ENCODE peak calls at places on chromosomes 16 and 17, in eight cellular contexts. D is thyroid gland; P is IMR-90; L is CD8-positive, alpha-beta T cell; W is cardiac muscle cell; U is epithelial cell of esophagus; F is prostate gland; T is mesothelial cell of epicardium. Y is an unnamed sample.

GRCh38 chr16:64469906-64470702 is 651.8 kb downstream of the CDH11 start:
- DNase-seq in P (no peak), L (no peak), U (peak; percentile 73), W (peak; percentile 22), F (no peak), T (no peak), D (peak; percentile 25), Y (no peak)

GRCh38 chr16:67647111-67647651 is 2.2 kb downstream of the CARMIL2 start:
- DNase-seq in W (no peak), U (peak; percentile 58), P (no peak), L (no peak), D (no peak), F (no peak), T (no peak), Y (no peak)

GRCh38 chr17:73549841-73550430 is 94.3 kb downstream of the SDK2 start:
- DNase-seq in L (no peak), W (no peak), D (no peak), T (no peak), P (no peak), F (no peak), U (no peak), Y (no peak)

GRCh38 chr17:21425736-21426135 is 49.6 kb downstream of the KCNJ12 start:
- DNase-seq in F (no peak), U (peak; percentile 39), D (no peak), P (peak; percentile 38), W (no peak), T (no peak), L (no peak), Y (no peak)

GRCh38 chr17:78112508-78113471 is 15.8 kb downstream of the TMC6 start:
- DNase-seq in F (peak; percentile 50), T (peak; percentile 65), U (peak; percentile 56), W (peak; percentile 63), D (peak; percentile 69), P (peak; percentile 13), L (peak; percentile 65), Y (no peak)

GRCh38 chr16:6081320-6081976 is 983.9 kb upstream of the EEF2KMT start:
- DNase-seq in F (no peak), U (peak; percentile 25), W (no peak), P (no peak), L (no peak), T (no peak), D (no peak), Y (no peak)

GRCh38 chr16:72845322-72846020 is 202.5 kb downstream of the ZFHX3 start:
- DNase-seq in L (no peak), F (no peak), P (no peak), U (no peak), T (no peak), D (no peak), W (no peak), Y (no peak)

GRCh38 chr16:10256855-10257641 is 74.8 kb upstream of the GRIN2A start:
- DNase-seq in F (no peak), L (peak; percentile 43), U (peak; percentile 35), D (peak; percentile 52), T (no peak), P (no peak), W (peak; percentile 54), Y (no peak)

GRCh38 chr17:55607736-55608341 is 96.6 kb upstream of the SMIM36 start:
- DNase-seq in T (no peak), F (peak; percentile 96), W (peak; percentile 86), P (peak; percentile 71), D (peak; percentile 67), U (peak; percentile 4), L (no peak), Y (no peak)

GRCh38 chr16:56964243-56965148 is 2.7 kb downstream of the CETP start:
- DNase-seq in W (peak; percentile 89), D (peak; percentile 90), F (peak; percentile 54), L (peak; percentile 96), T (peak; percentile 58), P (peak; percentile 84), U (peak; percentile 60), Y (peak; percentile 74)

GRCh38 chr16:73890524-73891500 is 405.8 kb upstream of the PSMD7 start:
- DNase-seq in F (no peak), T (no peak), L (peak; percentile 26), P (peak; percentile 4), U (peak; percentile 11), W (peak; percentile 26), D (no peak), Y (no peak)

GRCh38 chr17:61809816-61810392 is 53.4 kb downstream of the BRIP1 start:
- DNase-seq in U (peak; percentile 50), P (peak; percentile 70), D (no peak), F (no peak), L (no peak), T (no peak), W (peak; percentile 78), Y (no peak)

GRCh38 chr16:56691885-56692284 is 9.6 kb downstream of the MT1X start:
- DNase-seq in P (peak; percentile 17), L (no peak), U (peak; percentile 99), D (peak; percentile 91), T (no peak), W (no peak), F (peak; percentile 78), Y (peak; percentile 58)

DNA sequence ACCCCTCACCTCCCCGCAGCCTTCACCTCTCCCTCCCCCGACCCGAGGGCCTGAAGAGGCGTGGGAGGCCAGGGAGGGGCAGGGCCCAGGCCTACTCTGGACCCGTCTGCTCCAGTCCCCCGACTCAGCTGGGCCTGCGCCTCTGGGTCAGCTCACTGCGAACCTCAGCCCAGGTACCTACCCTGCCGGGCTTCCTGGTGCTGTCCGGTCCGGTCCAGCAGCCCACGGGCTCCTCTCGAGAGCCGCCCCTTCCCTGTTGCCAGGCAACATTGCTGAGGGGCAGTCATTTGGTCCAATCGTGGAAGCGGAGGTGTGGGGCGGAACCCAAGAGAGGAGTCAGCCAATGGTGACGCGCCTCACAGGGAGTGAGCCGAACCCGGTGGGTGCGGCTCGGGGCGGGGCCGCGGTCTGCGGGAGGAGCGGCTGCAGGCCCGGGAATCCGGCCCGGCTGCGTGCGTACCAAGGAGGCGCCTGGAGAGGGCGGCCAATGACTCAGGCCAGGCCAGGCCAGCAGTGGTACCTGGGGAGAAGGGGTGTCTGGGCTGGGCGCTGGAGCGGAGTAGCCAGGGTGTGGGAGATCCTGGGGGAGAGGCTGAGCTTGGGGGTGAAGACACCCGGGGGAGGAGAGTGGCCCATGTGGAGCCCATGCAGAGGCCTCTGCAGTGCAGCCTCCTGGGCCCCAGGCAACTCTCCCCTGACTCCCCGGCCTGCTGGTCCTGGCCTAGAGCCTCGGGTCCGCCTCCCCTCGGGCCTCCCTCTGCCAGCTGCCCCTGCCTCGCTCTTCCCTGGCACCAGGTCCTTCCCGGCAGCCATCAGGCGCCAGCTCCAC is at the start of gene MEAK7:
- DNase-seq in D (peak; percentile 100), T (peak; percentile 99), W (peak; percentile 99), P (peak; percentile 98), F (peak; percentile 99), U (peak; percentile 99), L (peak; percentile 96), Y (peak; percentile 67)
- TF ChIP-seq CTCF in D (no peak), T (no peak), W (peak; percentile 13), P (peak; percentile 10), F (no peak), U (no peak), L (no peak), Y (no peak)

GRCh38 chr17:40301315-40301714 is 7.7 kb upstream of the RARA start:
- DNase-seq in D (no peak), L (no peak), U (peak; percentile 43), F (peak; percentile 64), T (no peak), W (no peak), P (no peak), Y (no peak)
- TF ChIP-seq CTCF in D (no peak), L (no peak), U (peak; percentile 33), F (peak; percentile 47), T (no peak), W (no peak), P (peak; percentile 26), Y (peak; percentile 52)

DNA sequence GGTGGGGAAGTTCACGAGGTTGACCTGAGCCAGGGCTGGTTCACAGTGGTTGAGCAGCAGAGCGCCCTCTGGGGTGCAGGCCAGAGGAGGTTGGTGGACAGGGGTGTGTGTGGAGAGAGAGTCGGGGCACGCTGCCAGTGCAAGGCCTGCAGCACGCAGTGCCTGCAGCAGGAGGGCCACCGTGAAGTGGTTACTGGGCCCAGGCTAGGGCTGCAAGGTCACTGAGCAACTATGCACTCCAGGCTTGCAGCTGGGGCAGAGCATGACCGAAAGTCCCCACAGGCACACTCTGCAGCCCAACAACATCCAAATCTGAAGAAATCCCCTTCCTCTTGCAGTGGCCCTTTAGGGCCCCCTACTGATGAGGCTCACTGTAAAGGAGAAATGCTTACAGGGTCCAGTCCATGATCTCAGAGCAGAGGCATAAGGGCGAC is 89.1 kb upstream of the NOL11 start:
- DNase-seq in T (no peak), D (peak; percentile 90), F (no peak), L (no peak), P (no peak), U (no peak), W (peak; percentile 38), Y (no peak)
- TF ChIP-seq CTCF in T (no peak), D (no peak), F (no peak), L (no peak), P (peak; percentile 14), U (no peak), W (peak; percentile 19), Y (peak; percentile 48)

DNA sequence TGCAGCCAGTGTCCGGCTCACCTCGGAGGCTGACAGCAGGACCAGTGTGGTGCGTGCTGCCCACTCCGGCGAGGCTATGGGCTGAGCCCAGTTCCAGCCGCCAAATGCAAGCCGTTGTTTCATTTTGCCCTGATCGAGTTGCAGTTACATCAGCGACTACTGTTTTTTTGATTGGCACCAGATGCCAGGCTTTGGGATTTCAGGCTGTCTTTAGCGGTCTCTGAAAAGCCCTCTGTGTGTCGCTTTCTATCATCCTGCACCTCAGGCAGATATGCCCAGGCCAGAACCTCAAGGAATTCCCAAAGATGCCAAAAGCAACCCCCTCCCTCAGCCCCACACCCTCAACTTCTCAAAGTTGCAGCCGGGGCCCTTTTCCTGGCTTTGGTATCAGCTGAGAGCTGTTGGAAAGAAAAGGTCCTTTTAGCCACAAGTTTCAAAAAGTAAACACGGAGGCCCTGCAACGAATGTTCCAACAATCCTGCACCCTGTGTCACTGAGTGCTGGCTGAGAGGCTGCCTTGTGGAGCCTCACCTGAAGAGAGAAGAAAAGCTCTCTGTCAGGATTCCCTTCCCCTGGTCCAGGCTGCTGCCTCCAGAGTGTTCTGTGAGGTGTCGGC is 58.9 kb downstream of the WWP2 start:
- DNase-seq in P (peak; percentile 24), W (peak; percentile 37), F (peak; percentile 31), U (no peak), D (peak; percentile 75), T (no peak), L (no peak), Y (no peak)
- TF ChIP-seq CTCF in P (no peak), W (no peak), F (no peak), U (no peak), D (no peak), T (no peak), L (no peak), Y (no peak)

GRCh38 chr17:6430769-6431168 is 4.2 kb downstream of the AIPL1 start:
- DNase-seq in D (no peak), W (no peak), U (no peak), T (no peak), L (no peak), F (no peak), P (no peak), Y (no peak)
- TF ChIP-seq CTCF in D (no peak), W (peak; percentile 36), U (peak; percentile 32), T (peak; percentile 58), L (no peak), F (no peak), P (peak; percentile 17), Y (peak; percentile 49)

Y was measured in epithelial cell of proximal tubule.